ENCODE peak calls at places on chromosomes 13 and 19, in five cellular contexts. One of them, this sample, is unnamed.

GRCh38 chr19:14363203-14364097 is 17.8 kb upstream of the ADGRE5 start:
- DNase-seq in mesothelial cell of epicardium: peak
- DNase-seq in substantia nigra: no peak
- DNase-seq in adrenal gland: peak
- DNase-seq in dorsolateral prefrontal cortex: no peak
- DNase-seq in this sample: peak

GRCh38 chr13:114134111-114134943 is 1.9 kb upstream of the RASA3 start:
- DNase-seq in dorsolateral prefrontal cortex: no peak
- DNase-seq in adrenal gland: no peak
- DNase-seq in mesothelial cell of epicardium: no peak
- DNase-seq in substantia nigra: no peak
- DNase-seq in this sample: no peak

GRCh38 chr19:4556574-4557185 is 2.8 kb downstream of the SEMA6B start:
- DNase-seq in mesothelial cell of epicardium: no peak
- DNase-seq in substantia nigra: no peak
- DNase-seq in adrenal gland: peak
- DNase-seq in dorsolateral prefrontal cortex: no peak
- DNase-seq in this sample: no peak

GRCh38 chr19:30783936-30784335 is 411.8 kb downstream of the ZNF536 start:
- DNase-seq in adrenal gland: no peak
- DNase-seq in mesothelial cell of epicardium: no peak
- DNase-seq in dorsolateral prefrontal cortex: no peak
- DNase-seq in substantia nigra: no peak
- DNase-seq in this sample: no peak

GRCh38 chr19:40365613-40366401 is 17.3 kb downstream of the PLD3 start:
- DNase-seq in substantia nigra: peak
- DNase-seq in mesothelial cell of epicardium: peak
- DNase-seq in dorsolateral prefrontal cortex: peak
- DNase-seq in adrenal gland: peak
- DNase-seq in this sample: peak

GRCh38 chr13:41568990-41569387 is 111.6 kb downstream of the RGCC start:
- DNase-seq in adrenal gland: no peak
- DNase-seq in mesothelial cell of epicardium: no peak
- DNase-seq in substantia nigra: no peak
- DNase-seq in dorsolateral prefrontal cortex: no peak
- DNase-seq in this sample: no peak

GRCh38 chr19:991174-991931 is 7.2 kb downstream of the WDR18 start:
- DNase-seq in dorsolateral prefrontal cortex: no peak
- DNase-seq in adrenal gland: peak
- DNase-seq in substantia nigra: no peak
- DNase-seq in mesothelial cell of epicardium: peak
- DNase-seq in this sample: peak

GRCh38 chr13:111920932-111921705 is 145.8 kb upstream of the SOX1 start:
- DNase-seq in substantia nigra: no peak
- DNase-seq in dorsolateral prefrontal cortex: peak
- DNase-seq in mesothelial cell of epicardium: no peak
- DNase-seq in adrenal gland: no peak
- DNase-seq in this sample: no peak

GRCh38 chr13:29816715-29817114 is 33.7 kb downstream of the UBL3 start:
- DNase-seq in adrenal gland: no peak
- DNase-seq in mesothelial cell of epicardium: no peak
- DNase-seq in dorsolateral prefrontal cortex: no peak
- DNase-seq in substantia nigra: no peak
- DNase-seq in this sample: no peak

GRCh38 chr13:98504029-98504351 is 72.9 kb downstream of the STK24 start:
- DNase-seq in adrenal gland: no peak
- DNase-seq in mesothelial cell of epicardium: no peak
- DNase-seq in substantia nigra: no peak
- DNase-seq in dorsolateral prefrontal cortex: no peak
- DNase-seq in this sample: no peak

GRCh38 chr13:90307136-90307535 is 1040.4 kb upstream of the MIR17HG start:
- DNase-seq in adrenal gland: no peak
- DNase-seq in dorsolateral prefrontal cortex: no peak
- DNase-seq in substantia nigra: no peak
- DNase-seq in mesothelial cell of epicardium: no peak
- DNase-seq in this sample: no peak

GRCh38 chr13:36432106-36432544 is at the start of gene CCNA1:
- DNase-seq in dorsolateral prefrontal cortex: peak
- DNase-seq in substantia nigra: no peak
- DNase-seq in adrenal gland: no peak
- DNase-seq in mesothelial cell of epicardium: peak
- DNase-seq in this sample: no peak

GRCh38 chr19:54451331-54451871 is 2.4 kb downstream of the LENG8 start:
- DNase-seq in dorsolateral prefrontal cortex: no peak
- DNase-seq in adrenal gland: no peak
- DNase-seq in mesothelial cell of epicardium: no peak
- DNase-seq in substantia nigra: no peak
- DNase-seq in this sample: no peak

GRCh38 chr13:97855570-97855970 is 97.9 kb upstream of the IPO5 start:
- DNase-seq in adrenal gland: peak
- DNase-seq in substantia nigra: no peak
- DNase-seq in mesothelial cell of epicardium: no peak
- DNase-seq in dorsolateral prefrontal cortex: peak
- DNase-seq in this sample: no peak

GRCh38 chr13:102609696-102610095 is 12.9 kb downstream of the TPP2 start:
- DNase-seq in dorsolateral prefrontal cortex: no peak
- DNase-seq in adrenal gland: no peak
- DNase-seq in substantia nigra: no peak
- DNase-seq in mesothelial cell of epicardium: no peak
- DNase-seq in this sample: no peak

GRCh38 chr13:109667754-109668360 is 118.5 kb downstream of the IRS2 start:
- DNase-seq in adrenal gland: no peak
- DNase-seq in dorsolateral prefrontal cortex: no peak
- DNase-seq in mesothelial cell of epicardium: no peak
- DNase-seq in substantia nigra: no peak
- DNase-seq in this sample: no peak

GRCh38 chr13:75705395-75705794 is 69.3 kb downstream of the LMO7 start:
- DNase-seq in substantia nigra: no peak
- DNase-seq in mesothelial cell of epicardium: no peak
- DNase-seq in dorsolateral prefrontal cortex: no peak
- DNase-seq in adrenal gland: no peak
- DNase-seq in this sample: no peak

GRCh38 chr19:46944918-46945628 is 74.6 kb upstream of the NPAS1 start:
- DNase-seq in mesothelial cell of epicardium: peak
- DNase-seq in dorsolateral prefrontal cortex: peak
- DNase-seq in substantia nigra: no peak
- DNase-seq in adrenal gland: peak
- DNase-seq in this sample: no peak